ENCODE peak calls at places on chromosomes 5 and 9, in four cellular contexts. F, R, J and B are unnamed samples.

GRCh38 chr5:42759456-42759855 is 2.8 kb downstream of the CCDC152 start:
- DNase-seq in F (no peak), R (no peak), J (peak; percentile 66), B (no peak)

GRCh38 chr5:141701341-141702119 is 19.5 kb upstream of the ARAP3 start:
- DNase-seq in F (peak; percentile 61), R (no peak), J (no peak), B (no peak)

GRCh38 chr9:125912261-125912660 is 165.1 kb downstream of the PBX3 start:
- DNase-seq in F (no peak), R (no peak), J (no peak), B (no peak)

GRCh38 chr5:7868427-7868772 is 431 bp downstream of the FASTKD3 start:
- DNase-seq in F (no peak), R (no peak), J (no peak), B (no peak)

GRCh38 chr5:168413062-168413461 is 73.2 kb upstream of the RARS1 start:
- DNase-seq in F (no peak), R (no peak), J (peak; percentile 31), B (no peak)

GRCh38 chr5:163310992-163311391 is 126.4 kb upstream of the CCNG1 start:
- DNase-seq in F (no peak), R (no peak), J (no peak), B (no peak)

GRCh38 chr9:133944746-133945135 is 47.4 kb downstream of the VAV2 start:
- DNase-seq in F (no peak), R (no peak), J (peak; percentile 88), B (no peak)

GRCh38 chr9:127349483-127350127 is 47.4 kb upstream of the SLC2A8 start:
- DNase-seq in F (no peak), R (no peak), J (no peak), B (no peak)

GRCh38 chr5:171633776-171634470 is 151.7 kb upstream of the SMIM23 start:
- DNase-seq in F (no peak), R (no peak), J (no peak), B (no peak)

GRCh38 chr9:117485176-117485575 is 70.3 kb upstream of the ASTN2 start:
- DNase-seq in F (no peak), R (no peak), J (peak; percentile 60), B (no peak)

GRCh38 chr9:112063151-112063550 is 111.9 kb downstream of the SUSD1 start:
- DNase-seq in F (no peak), R (no peak), J (no peak), B (no peak)

GRCh38 chr5:180704362-180704761 is 35.5 kb downstream of the OR2Y1 start:
- DNase-seq in F (no peak), R (no peak), J (peak; percentile 7), B (no peak)

GRCh38 chr5:165076686-165077085 is 1571.3 kb downstream of the MAT2B start:
- DNase-seq in F (no peak), R (no peak), J (no peak), B (no peak)

GRCh38 chr5:78627766-78628165 is 20.8 kb downstream of the LHFPL2 start:
- DNase-seq in F (no peak), R (no peak), J (no peak), B (no peak)

GRCh38 chr9:109329274-109330258 is 8.7 kb upstream of the EPB41L4B start:
- DNase-seq in F (no peak), R (peak; percentile 30), J (peak; percentile 73), B (peak; percentile 18)

GRCh38 chr5:141883184-141883947 is 5.2 kb upstream of the PCDH1 start:
- DNase-seq in F (peak; percentile 29), R (peak; percentile 88), J (no peak), B (peak; percentile 93)

GRCh38 chr9:87081523-87081922 is 134.2 kb upstream of the GAS1 start:
- DNase-seq in F (no peak), R (no peak), J (no peak), B (no peak)

GRCh38 chr5:150639317-150639738 is 1.1 kb upstream of the SYNPO start:
- DNase-seq in F (no peak), R (no peak), J (no peak), B (no peak)

GRCh38 chr5:68464424-68464823 is 248.9 kb downstream of the PIK3R1 start:
- DNase-seq in F (peak; percentile 15), R (no peak), J (peak; percentile 67), B (no peak)

GRCh38 chr5:68456756-68457217 is 241.2 kb downstream of the PIK3R1 start:
- DNase-seq in F (no peak), R (no peak), J (peak; percentile 26), B (no peak)